ENCODE peak calls at places on chromosomes 1 and 21, in seven cellular contexts. F, P, S, Q, T, U and J are unnamed samples.

GRCh38 chr1:47967868-47968267 is 29.3 kb downstream of the TRABD2B start:
- DNase-seq in T (no peak), S (no peak), Q (no peak), U (no peak), P (no peak), F (no peak), J (no peak)

GRCh38 chr1:65872258-65872657 is 79.6 kb downstream of the PDE4B start:
- DNase-seq in Q (no peak), P (no peak), U (no peak), S (no peak), F (no peak), T (no peak), J (no peak)

GRCh38 chr1:183023146-183023600 is at the start of gene LAMC1:
- DNase-seq in S (peak; percentile 87), F (no peak), U (peak; percentile 79), Q (peak; percentile 97), T (peak; percentile 88), P (peak; percentile 76), J (peak; percentile 59)

GRCh38 chr1:197763769-197764168 is 11.5 kb downstream of the DENND1B start:
- DNase-seq in S (no peak), F (no peak), Q (no peak), P (no peak), U (no peak), T (no peak), J (no peak)

GRCh38 chr1:31755197-31755611 is 8.9 kb downstream of the ADGRB2 start:
- DNase-seq in T (peak; percentile 56), U (peak; percentile 75), S (no peak), Q (no peak), F (no peak), P (no peak), J (no peak)

GRCh38 chr1:215794151-215794550 is 227.0 kb downstream of the KCTD3 start:
- DNase-seq in P (no peak), T (no peak), Q (no peak), F (no peak), U (no peak), S (no peak), J (no peak)

GRCh38 chr21:41182547-41182946 is 14.6 kb downstream of the BACE2 start:
- DNase-seq in U (no peak), T (no peak), S (no peak), P (no peak), Q (no peak), F (no peak), J (no peak)

GRCh38 chr1:36224537-36225297 is 474 bp downstream of the THRAP3 start:
- DNase-seq in F (no peak), Q (peak; percentile 90), P (peak; percentile 77), T (no peak), S (peak; percentile 96), U (peak; percentile 92), J (peak; percentile 82)

GRCh38 chr1:178706467-178706866 is 18.6 kb upstream of the RALGPS2 start:
- DNase-seq in Q (no peak), U (no peak), T (no peak), F (no peak), S (no peak), P (no peak), J (no peak)

GRCh38 chr1:90400121-90400520 is 317.0 kb downstream of the BARHL2 start:
- DNase-seq in U (no peak), P (no peak), S (no peak), Q (no peak), T (no peak), F (no peak), J (no peak)

GRCh38 chr1:161848676-161849075 is 82.6 kb downstream of the ATF6 start:
- DNase-seq in T (no peak), S (no peak), P (no peak), U (no peak), Q (no peak), F (no peak), J (no peak)

GRCh38 chr1:45009956-45010854 is 919 bp downstream of the HECTD3 start:
- DNase-seq in U (no peak), T (peak; percentile 66), P (no peak), F (no peak), Q (no peak), S (peak; percentile 82), J (no peak)

GRCh38 chr1:245735831-245736530 is 581.2 kb downstream of the KIF26B start:
- DNase-seq in U (no peak), T (no peak), P (no peak), S (no peak), F (no peak), Q (no peak), J (no peak)

GRCh38 chr1:45846931-45847330 is 43.5 kb downstream of the MAST2 start:
- DNase-seq in P (no peak), T (no peak), F (no peak), Q (no peak), U (no peak), S (no peak), J (no peak)

GRCh38 chr1:99728494-99729235 is 37.8 kb downstream of the FRRS1 start:
- DNase-seq in P (no peak), S (no peak), Q (peak; percentile 53), T (no peak), F (no peak), U (no peak), J (no peak)

GRCh38 chr1:85330206-85330605 is 53.8 kb upstream of the BCL10 start:
- DNase-seq in U (peak; percentile 70), P (no peak), F (no peak), S (no peak), T (peak; percentile 51), Q (no peak), J (peak; percentile 52)

GRCh38 chr1:151501474-151501873 is 9.7 kb upstream of the CGN start:
- DNase-seq in P (no peak), F (no peak), S (no peak), T (no peak), Q (no peak), U (no peak), J (no peak)

GRCh38 chr1:242467556-242468145 is 56.8 kb downstream of the PLD5 start:
- DNase-seq in P (no peak), T (peak; percentile 15), U (peak; percentile 85), F (no peak), S (no peak), Q (peak; percentile 86), J (peak; percentile 41)

GRCh38 chr1:232340448-232340847 is 289.5 kb downstream of the SIPA1L2 start:
- DNase-seq in T (no peak), P (no peak), S (no peak), F (no peak), Q (no peak), U (no peak), J (no peak)

GRCh38 chr21:36323032-36323431 is 3.0 kb downstream of the MORC3 start:
- DNase-seq in T (no peak), S (no peak), F (no peak), U (no peak), P (no peak), Q (no peak), J (no peak)

GRCh38 chr21:34511787-34512451 is at the start of gene KCNE1:
- DNase-seq in S (peak; percentile 88), T (no peak), U (no peak), P (no peak), F (no peak), Q (no peak), J (peak; percentile 66)

GRCh38 chr1:177737456-177737855 is 232.4 kb downstream of the SEC16B start:
- DNase-seq in Q (no peak), U (no peak), S (no peak), P (no peak), T (no peak), F (no peak), J (no peak)

GRCh38 chr1:178534137-178534868 is 21.4 kb downstream of the TEX35 start:
- DNase-seq in F (no peak), U (peak; percentile 58), T (no peak), P (no peak), S (peak; percentile 58), Q (no peak), J (no peak)

GRCh38 chr1:46343351-46343695 is 2.7 kb downstream of the NSUN4 start:
- DNase-seq in P (no peak), U (no peak), T (no peak), S (no peak), F (no peak), Q (no peak), J (no peak)

GRCh38 chr1:29197590-29197924 is 15.9 kb upstream of the SRSF4 start:
- DNase-seq in U (no peak), F (no peak), P (no peak), Q (peak; percentile 54), S (no peak), T (peak; percentile 17), J (peak; percentile 46)

DNA sequence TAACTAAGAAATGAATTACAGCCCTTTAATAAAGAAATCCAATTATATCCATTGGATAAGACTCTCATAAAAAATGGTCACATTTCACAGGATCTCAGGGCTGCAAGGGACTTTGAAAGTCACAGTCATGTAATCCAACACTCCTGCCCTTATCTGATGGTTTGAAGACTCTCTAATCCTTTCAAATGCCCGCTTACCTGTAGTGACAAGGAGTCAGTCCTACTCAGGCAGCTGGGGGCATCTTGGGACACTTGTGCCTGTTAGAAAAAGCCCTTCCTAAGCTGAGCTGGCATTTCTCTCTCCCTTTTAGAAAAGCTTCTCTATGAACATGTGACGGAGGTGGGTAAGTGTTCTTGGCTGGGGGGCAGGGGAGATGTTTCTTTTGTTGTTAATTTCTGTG is 11.0 kb upstream of the ZNF691 start:
- DNase-seq in Q (no peak), P (no peak), F (no peak), T (no peak), S (no peak), U (no peak), J (no peak)
- H3K36me3 ChIP-seq in Q (no peaks in the 10 kb centered on the region), P (no peaks in the 10 kb centered on the region), F (no peaks in the 10 kb centered on the region), T (no peaks in the 10 kb centered on the region), S (no peaks in the 10 kb centered on the region), U (no peaks in the 10 kb centered on the region), J (peaks cover 2% of the 10 kb centered on the region)

GRCh38 chr1:27741124-27741523 is 15.4 kb downstream of the FAM76A start:
- DNase-seq in P (no peak), T (no peak), Q (no peak), S (no peak), F (no peak), U (no peak), J (no peak)

GRCh38 chr1:27744556-27744955 is 18.8 kb downstream of the FAM76A start:
- DNase-seq in P (no peak), T (no peak), U (no peak), F (no peak), Q (no peak), S (no peak), J (no peak)

GRCh38 chr1:27745466-27745865 is 19.7 kb downstream of the FAM76A start:
- DNase-seq in F (no peak), S (no peak), Q (no peak), T (no peak), P (no peak), U (no peak), J (no peak)
- H3K4me1 ChIP-seq in F (no peaks in the 10 kb centered on the region), S (no peaks in the 10 kb centered on the region), Q (no peaks in the 10 kb centered on the region), T (no peaks in the 10 kb centered on the region), P (no peaks in the 10 kb centered on the region), U (no peaks in the 10 kb centered on the region), J (no peaks in the 10 kb centered on the region)

DNA sequence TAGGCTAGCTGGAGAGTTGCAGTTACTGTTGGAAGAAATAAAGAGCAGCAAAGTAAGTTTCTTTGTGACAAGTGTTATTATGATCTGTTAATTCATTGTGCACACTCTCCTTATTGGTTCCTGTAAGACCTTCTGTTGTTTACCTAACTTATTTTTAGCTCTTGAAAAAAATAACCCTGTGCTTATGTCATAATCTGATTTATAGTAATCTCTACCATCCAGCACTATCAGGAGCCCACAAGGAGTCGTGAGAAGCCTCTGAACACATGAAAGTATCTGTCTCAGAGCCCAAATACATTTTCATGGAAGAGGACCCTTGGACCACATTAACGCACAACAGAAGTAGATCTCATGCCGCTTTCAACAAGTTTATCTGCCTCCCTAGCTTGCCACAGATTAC is 45.8 kb downstream of the CENPF start:
- DNase-seq in P (no peak), S (no peak), U (no peak), T (no peak), F (no peak), Q (no peak), J (no peak)
- H3K36me3 ChIP-seq in P (peaks cover 34% of the 10 kb centered on the region), S (no peaks in the 10 kb centered on the region), U (no peaks in the 10 kb centered on the region), T (peaks cover 49% of the 10 kb centered on the region), F (no peaks in the 10 kb centered on the region), Q (peaks cover 62% of the 10 kb centered on the region), J (no peaks in the 10 kb centered on the region)

GRCh38 chr1:117653195-117653594 is 47.3 kb downstream of the TENT5C start:
- DNase-seq in P (no peak), U (no peak), S (no peak), F (no peak), Q (no peak), T (no peak), J (no peak)
- H3K4me1 ChIP-seq in P (peaks cover 14% of the 10 kb centered on the region), U (no peaks in the 10 kb centered on the region), S (peaks cover 57% of the 10 kb centered on the region), F (peaks cover 54% of the 10 kb centered on the region), Q (no peaks in the 10 kb centered on the region), T (peaks cover 34% of the 10 kb centered on the region), J (peaks cover 11% of the 10 kb centered on the region)